ENCODE peak calls at places on chromosomes 4 and X, in four cellular contexts. X is GM12878, J is HepG2, M is H1. Y is an unnamed sample.

GRCh38 chrX:101419489-101419888 is 11.5 kb downstream of the HNRNPH2 start:
- DNase-seq in X (no peak), J (no peak), M (no peak), Y (no peak)

GRCh38 chr4:23097251-23097650 is 404.5 kb downstream of the GBA3 start:
- DNase-seq in X (no peak), J (no peak), M (no peak), Y (no peak)

GRCh38 chrX:46770817-46771163 is 11.9 kb upstream of the SLC9A7 start:
- DNase-seq in X (no peak), J (no peak), M (no peak), Y (no peak)

GRCh38 chr4:176499518-176499917 is 179.8 kb downstream of the SPCS3 start:
- DNase-seq in X (no peak), J (no peak), M (no peak), Y (no peak)

GRCh38 chr4:71260544-71260943 is 78.3 kb upstream of the SLC4A4 start:
- DNase-seq in X (no peak), J (no peak), M (no peak), Y (no peak)

GRCh38 chr4:166091914-166092510 is 219.0 kb downstream of the TLL1 start:
- DNase-seq in X (no peak), J (peak; percentile 28), M (no peak), Y (no peak)

GRCh38 chr4:26509681-26510333 is 19.5 kb upstream of the CCKAR start:
- DNase-seq in X (no peak), J (no peak), M (peak; percentile 31), Y (no peak)

GRCh38 chr4:55851885-55852284 is 1.6 kb upstream of the EXOC1 start:
- DNase-seq in X (no peak), J (peak; percentile 70), M (no peak), Y (no peak)

GRCh38 chr4:83328486-83328885 is 6.2 kb downstream of the HPSE start:
- DNase-seq in X (no peak), J (no peak), M (peak; percentile 49), Y (no peak)

GRCh38 chrX:49155900-49156837 is 6.4 kb upstream of the MAGIX start:
- DNase-seq in X (no peak), J (no peak), M (peak; percentile 78), Y (peak; percentile 86)

GRCh38 chrX:136112286-136112685 is 35.0 kb upstream of the FHL1 start:
- DNase-seq in X (no peak), J (no peak), M (no peak), Y (no peak)
- TF ChIP-seq SUZ12 in X (no peak), J (no peak), M (no peak), Y (no peak)

GRCh38 chr4:76740192-76740591 is 157.8 kb downstream of the SOWAHB start:
- DNase-seq in X (no peak), J (no peak), M (no peak), Y (no peak)
- TF ChIP-seq ZNF274 in X (no peak), J (no peak), M (no peak), Y (no peak)

DNA sequence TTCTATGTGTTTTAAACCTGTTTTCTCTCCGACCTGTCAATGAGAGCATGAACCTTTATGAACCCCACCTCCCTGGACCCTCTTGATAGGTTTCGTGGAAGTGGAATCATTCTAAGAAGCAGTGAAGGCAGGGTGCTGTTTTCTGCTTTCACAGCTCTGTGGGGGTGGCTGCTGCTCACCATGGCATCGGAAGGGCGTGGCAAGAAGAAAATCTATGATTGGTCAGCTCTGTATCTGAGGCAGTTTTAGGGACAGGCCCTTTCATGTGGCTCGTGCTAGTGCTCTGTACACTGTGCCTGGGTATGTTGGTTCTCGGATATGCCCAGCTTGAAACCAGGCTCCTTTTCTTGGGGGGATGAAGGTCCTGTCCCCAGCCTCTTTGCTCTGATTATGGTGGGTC is 94.7 kb downstream of the ENPP6 start:
- DNase-seq in X (no peak), J (no peak), M (no peak), Y (no peak)
- TF ChIP-seq YY1 in X (no peak), J (no peak), M (no peak), Y (no peak)

DNA sequence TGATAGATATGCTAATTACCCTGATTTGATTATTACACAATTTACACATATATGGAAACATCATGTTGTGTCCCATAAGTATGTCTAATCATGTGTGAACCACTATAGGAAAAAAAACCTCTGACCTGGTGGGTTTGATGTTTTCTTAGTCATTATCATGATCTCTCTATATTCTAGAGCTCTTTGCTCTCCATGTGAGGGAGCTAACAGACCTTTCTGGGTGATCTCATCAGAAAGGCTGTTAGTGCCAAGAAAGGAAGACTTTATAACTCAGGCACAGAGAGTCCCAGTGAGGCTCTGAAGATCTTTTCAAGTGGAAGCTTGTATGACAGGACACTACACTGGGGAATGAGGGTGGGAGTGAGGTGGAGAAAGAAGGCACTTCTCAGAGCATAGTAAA is 527.7 kb upstream of the MAGEB2 start:
- DNase-seq in X (no peak), J (no peak), M (no peak), Y (no peak)
- TF ChIP-seq SUZ12 in X (no peak), J (no peak), M (no peak), Y (no peak)

GRCh38 chr4:136670265-136670664 is 862.0 kb downstream of the PCDH18 start:
- DNase-seq in X (no peak), J (no peak), M (no peak), Y (no peak)

GRCh38 chr4:136662539-136662938 is 869.8 kb downstream of the PCDH18 start:
- DNase-seq in X (no peak), J (no peak), M (no peak), Y (no peak)

DNA sequence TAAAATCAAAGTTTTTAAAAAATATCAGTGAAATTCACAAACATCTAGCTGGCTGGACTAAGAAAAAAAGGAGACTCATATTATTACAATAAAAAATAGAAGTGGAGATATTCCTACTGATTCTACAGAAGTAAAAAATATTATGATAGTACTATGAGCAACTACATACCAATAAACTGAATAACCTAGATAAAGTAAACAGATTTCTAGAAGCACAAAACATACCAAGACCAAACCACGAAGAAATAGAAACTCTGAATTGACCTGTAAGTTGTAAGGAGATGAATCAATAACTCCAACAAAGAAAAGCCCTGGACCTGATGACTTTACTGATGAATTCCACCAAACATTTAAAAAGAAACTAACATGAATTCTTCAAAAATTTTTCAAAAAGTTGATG is 867.3 kb downstream of the PCDH18 start:
- DNase-seq in X (no peak), J (no peak), M (no peak), Y (no peak)
- TF ChIP-seq ZNF274 in X (no peak), J (no peak), M (no peak), Y (no peak)